ENCODE peak calls at places on chromosome 16, in five cellular contexts. One of them, this sample, is unnamed.

GRCh38 chr16:67151431-67152097 is 766 bp upstream of the B3GNT9 start:
- DNase-seq in GM12865: no peak
- DNase-seq in NCI-H1436: no peak
- DNase-seq in Caco-2: no peak
- DNase-seq in CD8-positive, alpha-beta T cell: no peak
- DNase-seq in this sample: no peak

GRCh38 chr16:65510850-65511249 is 389.0 kb upstream of the CDH11 start:
- DNase-seq in Caco-2: peak; percentile 25
- DNase-seq in CD8-positive, alpha-beta T cell: no peak
- DNase-seq in NCI-H1436: no peak
- DNase-seq in GM12865: no peak
- DNase-seq in this sample: no peak

GRCh38 chr16:61214780-61215179 is 821.5 kb downstream of the CDH8 start:
- DNase-seq in NCI-H1436: no peak
- DNase-seq in Caco-2: no peak
- DNase-seq in CD8-positive, alpha-beta T cell: no peak
- DNase-seq in GM12865: no peak
- DNase-seq in this sample: no peak

GRCh38 chr16:27786881-27787625 is 237.1 kb downstream of the KATNIP start:
- DNase-seq in CD8-positive, alpha-beta T cell: no peak
- DNase-seq in Caco-2: no peak
- DNase-seq in GM12865: no peak
- DNase-seq in NCI-H1436: no peak
- DNase-seq in this sample: no peak

GRCh38 chr16:15672514-15673167 is 22.6 kb downstream of the NDE1 start:
- DNase-seq in Caco-2: peak; percentile 24
- DNase-seq in NCI-H1436: peak; percentile 87
- DNase-seq in GM12865: no peak
- DNase-seq in CD8-positive, alpha-beta T cell: peak; percentile 67
- DNase-seq in this sample: peak; percentile 84

GRCh38 chr16:71293921-71294320 is 4.7 kb upstream of the CMTR2 start:
- DNase-seq in NCI-H1436: no peak
- DNase-seq in CD8-positive, alpha-beta T cell: no peak
- DNase-seq in Caco-2: no peak
- DNase-seq in GM12865: no peak
- DNase-seq in this sample: no peak

GRCh38 chr16:54193656-54194007 is 93.0 kb downstream of the IRX3 start:
- DNase-seq in CD8-positive, alpha-beta T cell: no peak
- DNase-seq in GM12865: peak; percentile 37
- DNase-seq in NCI-H1436: peak; percentile 81
- DNase-seq in Caco-2: peak; percentile 76
- DNase-seq in this sample: peak; percentile 58

GRCh38 chr16:55623640-55624039 is 32.1 kb upstream of the SLC6A2 start:
- DNase-seq in NCI-H1436: no peak
- DNase-seq in CD8-positive, alpha-beta T cell: no peak
- DNase-seq in Caco-2: no peak
- DNase-seq in GM12865: no peak
- DNase-seq in this sample: no peak

GRCh38 chr16:58732545-58733247 is 1.4 kb downstream of the GOT2 start:
- DNase-seq in GM12865: peak; percentile 60
- DNase-seq in Caco-2: no peak
- DNase-seq in NCI-H1436: no peak
- DNase-seq in CD8-positive, alpha-beta T cell: no peak
- DNase-seq in this sample: no peak

This sample was measured in PC-9.